ENCODE peak calls at places on chromosomes 13 and 19, in ten cellular contexts. L, Q, C, S, H, P, K, O, Y and T are unnamed samples.
A peak's percentile ranks its signal among the peaks of the same experiment; 100 is the strongest.

GRCh38 chr19:46845959-46846459 is 4.6 kb downstream of the AP2S1 start:
- DNase-seq in L (no peak), Q (no peak), O (no peak), C (no peak), H (no peak), P (no peak), Y (no peak), K (no peak), S (no peak), T (no peak)

GRCh38 chr13:111228262-111229144 is 91.9 kb upstream of the TEX29 start:
- DNase-seq in S (no peak), Y (no peak), L (no peak), O (no peak), P (no peak), C (no peak), H (no peak), Q (no peak), K (no peak), T (no peak)

GRCh38 chr13:109509154-109509905 is 277.1 kb downstream of the IRS2 start:
- DNase-seq in C (no peak), Q (no peak), H (no peak), P (peak; percentile 58), Y (no peak), S (no peak), L (peak; percentile 29), K (no peak), O (no peak), T (peak; percentile 4)

GRCh38 chr13:30312859-30313258 is 5.5 kb upstream of the KATNAL1 start:
- DNase-seq in P (peak; percentile 58), H (no peak), Y (no peak), Q (no peak), C (no peak), O (no peak), S (no peak), K (no peak), L (no peak), T (no peak)

GRCh38 chr19:16927883-16928282 is 39.1 kb downstream of the F2RL3 start:
- DNase-seq in H (no peak), C (no peak), Q (no peak), O (no peak), K (no peak), P (no peak), S (no peak), L (no peak), Y (no peak), T (no peak)

GRCh38 chr13:43041368-43041921 is 18.1 kb downstream of the DNAJC15 start:
- DNase-seq in H (no peak), C (no peak), S (no peak), L (no peak), K (no peak), Q (no peak), O (no peak), P (no peak), Y (no peak), T (no peak)

GRCh38 chr13:77300176-77301141 is 26.4 kb downstream of the MYCBP2 start:
- DNase-seq in L (peak; percentile 27), C (no peak), Y (no peak), O (no peak), P (peak; percentile 74), K (no peak), S (peak; percentile 16), Q (no peak), H (no peak), T (no peak)

GRCh38 chr19:49436381-49437017 is 4.8 kb downstream of the SLC17A7 start:
- DNase-seq in Y (no peak), L (no peak), P (no peak), O (no peak), S (peak; percentile 64), K (no peak), Q (no peak), H (no peak), C (no peak), T (no peak)

GRCh38 chr13:27643334-27644158 is 21.9 kb downstream of the POLR1D start:
- DNase-seq in S (no peak), L (no peak), C (no peak), H (no peak), O (no peak), P (no peak), Y (no peak), Q (no peak), K (no peak), T (no peak)

GRCh38 chr19:9819590-9819898 is 665 bp upstream of the FBXL12 start:
- DNase-seq in L (no peak), K (no peak), S (no peak), O (no peak), P (no peak), C (no peak), Y (no peak), Q (no peak), H (no peak), T (no peak)

GRCh38 chr19:38076337-38076736 is 147.7 kb downstream of the DPF1 start:
- DNase-seq in O (no peak), S (no peak), P (no peak), H (no peak), K (no peak), Y (no peak), L (no peak), Q (no peak), C (no peak), T (no peak)

GRCh38 chr19:48713041-48713863 is 6.3 kb downstream of the MAMSTR start:
- DNase-seq in L (no peak), C (no peak), H (no peak), Q (no peak), P (peak; percentile 23), S (peak; percentile 75), O (no peak), Y (no peak), K (no peak), T (no peak)